ENCODE peak calls at places on chromosomes 12 and 14, in five cellular contexts. L is HuH-7; K is naive thymus-derived CD4-positive, alpha-beta T cell; I is thoracic aorta; J is Calu3. B is an unnamed sample.

GRCh38 chr12:50057000-50057841 is at the start of gene ASIC1:
- DNase-seq in L (peak; percentile 88), K (peak; percentile 47), I (no peak), J (peak; percentile 61), B (no peak)

GRCh38 chr12:127770123-127770522 is 496.8 kb upstream of the TMEM132C start:
- DNase-seq in L (no peak), K (no peak), I (no peak), J (no peak), B (no peak)

GRCh38 chr12:91496337-91496736 is 313.7 kb upstream of the DCN start:
- DNase-seq in L (no peak), K (no peak), I (no peak), J (no peak), B (no peak)

GRCh38 chr14:56159066-56159465 is 40.9 kb downstream of the PELI2 start:
- DNase-seq in L (no peak), K (no peak), I (no peak), J (no peak), B (no peak)

GRCh38 chr12:25386823-25387134 is 136.1 kb upstream of the KRAS start:
- DNase-seq in L (peak; percentile 32), K (no peak), I (no peak), J (no peak), B (no peak)

GRCh38 chr14:89625208-89625987 is 208.4 kb upstream of the FOXN3 start:
- DNase-seq in L (no peak), K (no peak), I (no peak), J (no peak), B (peak; percentile 87)

GRCh38 chr14:37051680-37052079 is 120.7 kb downstream of the SLC25A21 start:
- DNase-seq in L (no peak), K (no peak), I (no peak), J (no peak), B (no peak)

GRCh38 chr12:26699237-26699636 is 133.8 kb downstream of the ITPR2 start:
- DNase-seq in L (no peak), K (no peak), I (no peak), J (no peak), B (no peak)

GRCh38 chr12:10027311-10028099 is 3.0 kb upstream of the CLEC9A start:
- DNase-seq in L (no peak), K (no peak), I (no peak), J (no peak), B (no peak)

GRCh38 chr12:131682511-131682895 is 28.4 kb upstream of the SFSWAP start:
- DNase-seq in L (no peak), K (no peak), I (no peak), J (no peak), B (no peak)

GRCh38 chr14:37787879-37788494 is 192.6 kb downstream of the TTC6 start:
- DNase-seq in L (no peak), K (no peak), I (no peak), J (no peak), B (no peak)

GRCh38 chr14:23556700-23557440 is 799 bp downstream of the THTPA start:
- DNase-seq in L (no peak), K (no peak), I (no peak), J (no peak), B (no peak)

GRCh38 chr14:59004012-59004411 is 184.5 kb upstream of the DAAM1 start:
- DNase-seq in L (no peak), K (no peak), I (no peak), J (no peak), B (no peak)

GRCh38 chr12:88181881-88182280 is 39.8 kb downstream of the TMTC3 start:
- DNase-seq in L (no peak), K (no peak), I (no peak), J (no peak), B (no peak)

GRCh38 chr12:6667559-6668210 is 4.8 kb upstream of the ING4 start:
- DNase-seq in L (no peak), K (no peak), I (no peak), J (peak; percentile 33), B (no peak)

GRCh38 chr14:68397827-68398226 is 395.0 kb downstream of the ZFP36L1 start:
- DNase-seq in L (no peak), K (no peak), I (no peak), J (no peak), B (no peak)

GRCh38 chr12:68766646-68767045 is 20.7 kb downstream of the SLC35E3 start:
- DNase-seq in L (no peak), K (no peak), I (no peak), J (no peak), B (no peak)

GRCh38 chr14:77205566-77205965 is 24.0 kb downstream of the TMEM63C start:
- DNase-seq in L (no peak), K (no peak), I (no peak), J (no peak), B (no peak)

GRCh38 chr14:22908601-22909000 is 10.3 kb downstream of the RBM23 start:
- DNase-seq in L (no peak), K (no peak), I (no peak), J (no peak), B (no peak)

GRCh38 chr12:57896437-57897201 is 44.7 kb upstream of the ATP23 start:
- DNase-seq in L (peak; percentile 75), K (peak; percentile 17), I (no peak), J (peak; percentile 53), B (peak; percentile 44)

GRCh38 chr12:87217486-87217885 is 811.7 kb downstream of the C12orf50 start:
- DNase-seq in L (no peak), K (no peak), I (no peak), J (no peak), B (no peak)

GRCh38 chr14:78446807-78447206 is 276.6 kb downstream of the NRXN3 start:
- DNase-seq in L (no peak), K (no peak), I (no peak), J (no peak), B (no peak)

GRCh38 chr12:52243774-52244614 is 11.0 kb downstream of the KRT7 start:
- DNase-seq in L (no peak), K (peak; percentile 18), I (peak; percentile 75), J (peak; percentile 85), B (peak; percentile 79)

GRCh38 chr14:28766505-28767238 is at the start of gene FOXG1:
- DNase-seq in L (peak; percentile 84), K (no peak), I (no peak), J (no peak), B (peak; percentile 97)

GRCh38 chr14:100342195-100342594 is 19.1 kb downstream of the SLC25A47 start:
- DNase-seq in L (no peak), K (no peak), I (no peak), J (no peak), B (no peak)

GRCh38 chr14:25122188-25122587 is 72.2 kb upstream of the STXBP6 start:
- DNase-seq in L (no peak), K (no peak), I (no peak), J (no peak), B (no peak)

GRCh38 chr12:65643595-65644386 is 180.5 kb upstream of the HMGA2 start:
- DNase-seq in L (no peak), K (no peak), I (no peak), J (no peak), B (no peak)

GRCh38 chr14:93064411-93065271 is 51.1 kb downstream of the ITPK1 start:
- DNase-seq in L (no peak), K (no peak), I (no peak), J (no peak), B (no peak)

GRCh38 chr12:114671664-114672476 is 12.1 kb downstream of the TBX3 start:
- DNase-seq in L (no peak), K (no peak), I (no peak), J (no peak), B (no peak)

GRCh38 chr14:31949709-31950108 is 127.4 kb upstream of the ARHGAP5 start:
- DNase-seq in L (no peak), K (no peak), I (no peak), J (no peak), B (no peak)

GRCh38 chr14:23829736-23830474 is 123.7 kb upstream of the DHRS4 start:
- DNase-seq in L (no peak), K (no peak), I (peak; percentile 11), J (peak; percentile 63), B (no peak)

GRCh38 chr12:6767592-6768384 is 1.6 kb downstream of the PTMS start:
- DNase-seq in L (no peak), K (no peak), I (no peak), J (no peak), B (no peak)

GRCh38 chr14:33768458-33768830 is 182.4 kb downstream of the EGLN3 start:
- DNase-seq in L (no peak), K (no peak), I (no peak), J (no peak), B (no peak)

GRCh38 chr12:28258998-28259397 is 68.7 kb downstream of the CCDC91 start:
- DNase-seq in L (no peak), K (no peak), I (no peak), J (no peak), B (no peak)

B was measured in NCI-H345.